ENCODE peak calls at places on chromosomes 2 and 18, in four cellular contexts. W, X, P and L are unnamed samples.

GRCh38 chr18:34222396-34223163 is 2.1 kb downstream of the NOL4 start:
- DNase-seq in X (no peak), P (no peak), W (no peak), L (peak)

GRCh38 chr2:216621292-216621691 is 11.9 kb upstream of the IGFBP2 start:
- DNase-seq in W (no peak), P (no peak), X (no peak), L (no peak)

GRCh38 chr2:30629866-30630265 is 177.4 kb downstream of the CAPN13 start:
- DNase-seq in P (peak), X (no peak), W (no peak), L (no peak)

GRCh38 chr2:10584843-10585475 is 104.8 kb downstream of the NOL10 start:
- DNase-seq in W (no peak), P (peak), X (no peak), L (no peak)

GRCh38 chr2:181678033-181678586 is 2.2 kb downstream of the NEUROD1 start:
- DNase-seq in P (peak), W (no peak), X (peak), L (peak)

GRCh38 chr2:223469270-223470057 is 132.7 kb downstream of the SCG2 start:
- DNase-seq in X (no peak), P (peak), W (no peak), L (no peak)

GRCh38 chr2:43073373-43073772 is 153.0 kb downstream of the ZFP36L2 start:
- DNase-seq in X (peak), W (no peak), P (peak), L (no peak)

GRCh38 chr2:239106314-239106908 is 258.5 kb downstream of the TWIST2 start:
- DNase-seq in X (peak), P (peak), W (no peak), L (peak)

GRCh38 chr2:156334496-156335478 is 2.3 kb upstream of the NR4A2 start:
- DNase-seq in X (peak), W (no peak), P (peak), L (peak)

GRCh38 chr2:144548532-144549191 is 28.7 kb upstream of the ZEB2 start:
- DNase-seq in P (no peak), X (no peak), W (no peak), L (no peak)

GRCh38 chr2:50749226-50749625 is 282.7 kb downstream of the NRXN1 start:
- DNase-seq in W (no peak), X (no peak), P (no peak), L (no peak)

GRCh38 chr2:19733951-19734425 is 167.8 kb downstream of the TTC32 start:
- DNase-seq in X (no peak), P (peak), W (no peak), L (no peak)

GRCh38 chr18:73782405-73782804 is 365.2 kb downstream of the FBXO15 start:
- DNase-seq in P (no peak), W (no peak), X (no peak), L (no peak)

GRCh38 chr2:127193164-127193947 is 26.7 kb downstream of the CYP27C1 start:
- DNase-seq in W (no peak), P (peak), X (no peak), L (no peak)

GRCh38 chr2:144111443-144111842 is 408.5 kb downstream of the ZEB2 start:
- DNase-seq in X (peak), P (peak), W (no peak), L (peak)

GRCh38 chr18:47908523-47909039 is 21.9 kb downstream of the SMAD2 start:
- DNase-seq in X (no peak), P (no peak), W (no peak), L (no peak)

GRCh38 chr2:112793449-112793978 is 9.2 kb upstream of the IL1A start:
- DNase-seq in W (no peak), P (peak), X (no peak), L (peak)

GRCh38 chr2:10057231-10058107 is 14.1 kb downstream of the KLF11 start:
- DNase-seq in X (peak), W (no peak), P (peak), L (peak)

GRCh38 chr2:101820519-101820918 is 123.0 kb downstream of the MAP4K4 start:
- DNase-seq in P (peak), W (no peak), X (peak), L (no peak)

GRCh38 chr18:59950215-59950944 is 50.6 kb downstream of the PMAIP1 start:
- DNase-seq in X (no peak), W (no peak), P (peak), L (no peak)

GRCh38 chr2:28638102-28638501 is 113.5 kb upstream of the PPP1CB start:
- DNase-seq in P (no peak), W (no peak), X (no peak), L (no peak)

GRCh38 chr2:25044990-25045389 is 3.1 kb downstream of the EFR3B start:
- DNase-seq in W (peak), P (no peak), X (no peak), L (no peak)

GRCh38 chr2:150097891-150098595 is 389.4 kb downstream of the RND3 start:
- DNase-seq in X (no peak), P (peak), W (no peak), L (peak)

GRCh38 chr2:54704688-54705605 is 18.5 kb upstream of the EML6 start:
- DNase-seq in W (no peak), P (peak), X (peak), L (peak)

GRCh38 chr2:158619496-158619895 is 162.7 kb downstream of the PKP4 start:
- DNase-seq in P (peak), W (no peak), X (peak), L (peak)

GRCh38 chr2:241900251-241901017 is 30.9 kb downstream of the RTP5 start:
- DNase-seq in P (no peak), X (no peak), W (no peak), L (no peak)

GRCh38 chr2:171924170-171924942 is 2.1 kb downstream of the HAT1 start:
- DNase-seq in P (no peak), W (no peak), X (no peak), L (no peak)

GRCh38 chr2:175684466-175684865 is 317.6 kb downstream of the LNPK start:
- DNase-seq in P (no peak), W (no peak), X (no peak), L (no peak)

GRCh38 chr2:207184348-207184747 is 18.6 kb upstream of the KLF7 start:
- DNase-seq in P (peak), X (no peak), W (no peak), L (no peak)

GRCh38 chr18:36744261-36744876 is 84.4 kb downstream of the TPGS2 start:
- DNase-seq in X (no peak), P (peak), W (no peak), L (no peak)

GRCh38 chr18:67386028-67386427 is 130.5 kb downstream of the DSEL start:
- DNase-seq in W (no peak), P (peak), X (no peak), L (peak)
- TF ChIP-seq FOS in W (no peak), P (peak), X (no peak), L (peak)

DNA sequence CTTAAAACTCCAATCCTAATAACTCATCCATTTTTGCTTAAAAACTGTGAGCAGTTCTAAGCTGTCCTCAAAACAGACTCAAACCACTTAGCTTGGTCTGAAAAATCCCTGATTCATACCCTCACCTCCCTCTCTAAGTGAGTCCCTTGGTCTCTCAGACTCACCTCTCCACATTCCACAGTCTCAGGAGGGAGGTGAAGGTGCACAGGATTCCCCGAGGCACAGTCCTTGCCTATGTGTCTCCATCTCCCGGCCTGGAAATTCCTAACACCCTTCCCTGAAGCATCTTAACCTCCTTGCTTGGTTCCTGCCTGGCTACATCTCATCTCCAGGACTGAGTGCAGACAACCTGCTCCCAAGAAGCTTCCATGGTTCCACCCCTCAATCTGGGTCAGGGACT is 45.0 kb downstream of the CYRIA start:
- DNase-seq in X (no peak), P (no peak), W (no peak), L (no peak)
- H3K27ac ChIP-seq in X (no peak), P (no peak), W (no peak), L (no peak)

GRCh38 chr2:84280873-84281272 is 178.2 kb downstream of the SUCLG1 start:
- DNase-seq in P (no peak), W (no peak), X (peak), L (no peak)
- TF ChIP-seq FOS in P (no peak), W (no peak), X (no peak), L (no peak)

GRCh38 chr2:15957881-15958713 is 17.7 kb downstream of the MYCN start:
- DNase-seq in P (no peak), W (no peak), X (no peak), L (no peak)
- H3K27ac ChIP-seq in P (no peak), W (no peak), X (no peak), L (no peak)